ENCODE peak calls at places on chromosome 20, in eight cellular contexts. Q is ovary, U is uterus, H is H1, P is transverse colon, K is A549, G is IMR-90, F is sigmoid colon. W is an unnamed sample.

GRCh38 chr20:57530327-57530981 is 5.5 kb upstream of the CTCFL start:
- DNase-seq in G (no peak), P (no peak), Q (no peak), H (no peak), U (no peak), F (no peak), K (no peak), W (no peak)

GRCh38 chr20:48832423-48832735 is 4.6 kb upstream of the PREX1 start:
- DNase-seq in Q (no peak), F (no peak), U (no peak), G (no peak), K (no peak), P (peak; percentile 18), H (no peak), W (no peak)

GRCh38 chr20:13533946-13534345 is 104.8 kb downstream of the TASP1 start:
- DNase-seq in F (no peak), Q (no peak), K (no peak), G (no peak), U (no peak), H (no peak), P (no peak), W (no peak)

GRCh38 chr20:58219342-58219700 is 9.1 kb downstream of the ANKRD60 start:
- DNase-seq in K (no peak), H (no peak), U (no peak), F (peak; percentile 12), P (no peak), Q (no peak), G (peak; percentile 87), W (peak; percentile 53)

GRCh38 chr20:23126281-23127061 is 40.3 kb upstream of the CD93 start:
- DNase-seq in G (no peak), K (no peak), P (no peak), H (no peak), Q (no peak), U (no peak), F (peak; percentile 63), W (no peak)

GRCh38 chr20:15859061-15859460 is 714.2 kb downstream of the KIF16B start:
- DNase-seq in Q (no peak), G (no peak), H (no peak), K (no peak), P (no peak), U (no peak), F (no peak), W (no peak)

GRCh38 chr20:54140927-54141566 is 32.7 kb downstream of the CYP24A1 start:
- DNase-seq in U (no peak), K (no peak), Q (no peak), G (peak; percentile 58), H (no peak), P (no peak), F (no peak), W (peak; percentile 28)

GRCh38 chr20:2626853-2627541 is 25.4 kb upstream of the NOP56 start:
- DNase-seq in H (no peak), G (peak; percentile 51), F (no peak), K (no peak), Q (no peak), U (no peak), P (peak; percentile 74), W (no peak)

GRCh38 chr20:46087161-46087560 is 2.6 kb downstream of the NCOA5 start:
- DNase-seq in H (no peak), K (no peak), F (no peak), Q (no peak), G (peak; percentile 42), P (no peak), U (no peak), W (no peak)

GRCh38 chr20:17473662-17474061 is 57.5 kb downstream of the BFSP1 start:
- DNase-seq in P (no peak), Q (no peak), F (no peak), U (no peak), K (no peak), G (no peak), H (peak; percentile 7), W (no peak)

GRCh38 chr20:57596998-57597939 is 23.0 kb downstream of the ZBP1 start:
- DNase-seq in P (peak; percentile 79), Q (peak; percentile 75), U (peak; percentile 72), K (peak; percentile 75), H (peak; percentile 92), F (peak; percentile 79), G (peak; percentile 17), W (peak; percentile 71)

GRCh38 chr20:661474-662288 is 8.7 kb upstream of the SRXN1 start:
- DNase-seq in Q (no peak), G (no peak), F (no peak), U (no peak), H (peak; percentile 70), P (no peak), K (no peak), W (no peak)

GRCh38 chr20:60242836-60243520 is 284.8 kb downstream of the CDH26 start:
- DNase-seq in P (no peak), U (no peak), F (peak; percentile 19), K (no peak), Q (no peak), H (no peak), G (peak; percentile 35), W (peak; percentile 63)

GRCh38 chr20:10368702-10369041 is 65.3 kb downstream of the MKKS start:
- DNase-seq in P (no peak), F (no peak), K (no peak), H (no peak), G (no peak), Q (no peak), U (no peak), W (no peak)

GRCh38 chr20:9319687-9320384 is 194.6 kb upstream of the LAMP5 start:
- DNase-seq in H (no peak), K (no peak), U (no peak), F (no peak), Q (no peak), G (no peak), P (no peak), W (no peak)

GRCh38 chr20:56733967-56734366 is 104.9 kb downstream of the TFAP2C start:
- DNase-seq in Q (no peak), F (no peak), K (no peak), G (no peak), P (no peak), H (no peak), U (no peak), W (no peak)

GRCh38 chr20:61661025-61661424 is 404.7 kb downstream of the TAF4 start:
- DNase-seq in G (no peak), Q (no peak), U (no peak), K (no peak), H (no peak), P (no peak), F (no peak), W (no peak)

GRCh38 chr20:64149141-64149540 is 15.1 kb upstream of the MYT1 start:
- DNase-seq in F (peak; percentile 25), Q (no peak), U (no peak), P (no peak), H (no peak), G (no peak), K (no peak), W (no peak)

GRCh38 chr20:8853805-8854338 is 215.0 kb upstream of the PLCB4 start:
- DNase-seq in P (no peak), H (no peak), K (peak; percentile 70), Q (no peak), F (no peak), U (no peak), G (peak; percentile 84), W (peak; percentile 23)

GRCh38 chr20:409697-410559 is 1.8 kb downstream of the RBCK1 start:
- DNase-seq in P (peak; percentile 55), K (no peak), H (no peak), Q (no peak), G (no peak), F (no peak), U (no peak), W (no peak)

GRCh38 chr20:57695012-57695411 is 14.8 kb downstream of the PMEPA1 start:
- DNase-seq in U (no peak), G (no peak), P (no peak), H (no peak), F (no peak), K (no peak), Q (no peak), W (no peak)

GRCh38 chr20:61842011-61842410 is 223.7 kb downstream of the TAF4 start:
- DNase-seq in G (no peak), U (no peak), K (no peak), H (no peak), P (no peak), F (no peak), Q (peak; percentile 2), W (no peak)

GRCh38 chr20:51529027-51529749 is 13.3 kb downstream of the NFATC2 start:
- DNase-seq in P (no peak), Q (no peak), H (no peak), K (no peak), G (peak; percentile 74), U (no peak), F (no peak), W (no peak)

GRCh38 chr20:3797592-3798404 is 1.7 kb downstream of the CDC25B start:
- DNase-seq in U (no peak), G (peak; percentile 67), K (no peak), P (peak; percentile 65), H (no peak), Q (no peak), F (no peak), W (no peak)

GRCh38 chr20:3797226-3797545 is 1.1 kb downstream of the CDC25B start:
- DNase-seq in K (no peak), F (no peak), G (no peak), P (no peak), Q (peak; percentile 51), H (no peak), U (no peak), W (no peak)

GRCh38 chr20:3796477-3797225 is 541 bp downstream of the CDC25B start:
- DNase-seq in U (no peak), F (no peak), K (no peak), P (no peak), H (no peak), Q (no peak), G (no peak), W (no peak)

GRCh38 chr20:3794701-3795420 is 1.2 kb upstream of the CDC25B start:
- DNase-seq in U (no peak), F (no peak), G (no peak), P (no peak), Q (no peak), H (no peak), K (no peak), W (no peak)

GRCh38 chr20:3795511-3796468 is at the start of gene CDC25B:
- DNase-seq in Q (peak; percentile 94), U (peak; percentile 95), K (peak; percentile 97), P (peak; percentile 96), F (peak; percentile 98), H (peak; percentile 87), G (peak; percentile 83), W (peak; percentile 89)
- TF ChIP-seq POLR2A in Q (peak; percentile 63), U (peak; percentile 63), K (peak; percentile 89), P (peak; percentile 45), F (peak; percentile 34), H (no peak), G (peak; percentile 52), W (peak; percentile 79)

GRCh38 chr20:40463171-40463570 is 225.9 kb downstream of the MAFB start:
- DNase-seq in K (no peak), Q (no peak), H (no peak), U (no peak), F (no peak), P (peak; percentile 21), G (no peak), W (no peak)
- TF ChIP-seq POLR2A in K (no peak), Q (no peak), H (no peak), U (no peak), F (no peak), P (no peak), G (no peak), W (no peak)

GRCh38 chr20:25623736-25624499 is at the start of gene NANP:
- DNase-seq in F (peak; percentile 99), H (peak; percentile 92), K (peak; percentile 98), Q (peak; percentile 97), G (peak; percentile 98), P (peak; percentile 95), U (peak; percentile 97), W (peak; percentile 95)
- TF ChIP-seq POLR2A in F (peak; percentile 65), H (peak; percentile 96), K (peak; percentile 92), Q (peak; percentile 75), G (peak; percentile 96), P (peak; percentile 73), U (peak; percentile 70), W (peak; percentile 91)

GRCh38 chr20:44861547-44862006 is 23.9 kb upstream of the YWHAB start:
- DNase-seq in H (peak; percentile 10), U (peak; percentile 51), Q (no peak), G (peak; percentile 18), K (no peak), P (no peak), F (peak; percentile 74), W (peak; percentile 81)
- TF ChIP-seq POLR2A in H (no peak), U (no peak), Q (no peak), G (no peak), K (no peak), P (no peak), F (no peak), W (no peak)